ENCODE peak calls at places on chromosome 2, in six cellular contexts. Z is thoracic aorta, T is AG04450, D is AG10803, J is nephron progenitor cell, U is upper lobe of right lung. F is an unnamed sample.

GRCh38 chr2:239774933-239775622 is 250.1 kb downstream of the NDUFA10 start:
- DNase-seq in T (no peak), D (no peak), U (no peak), Z (no peak), J (no peak), F (peak)

GRCh38 chr2:120810639-120811038 is 75.0 kb downstream of the GLI2 start:
- DNase-seq in D (no peak), U (no peak), T (no peak), Z (no peak), J (no peak), F (no peak)

GRCh38 chr2:10370390-10370789 is 67.7 kb downstream of the HPCAL1 start:
- DNase-seq in T (no peak), Z (no peak), J (no peak), D (no peak), U (no peak), F (no peak)

GRCh38 chr2:148455791-148456190 is 188.8 kb upstream of the EPC2 start:
- DNase-seq in D (no peak), Z (no peak), U (no peak), J (no peak), T (no peak), F (no peak)

GRCh38 chr2:47089083-47089464 is 66.0 kb downstream of the STPG4 start:
- DNase-seq in Z (no peak), U (no peak), T (no peak), D (no peak), J (no peak), F (no peak)

GRCh38 chr2:223973606-223974005 is 16.3 kb downstream of the MRPL44 start:
- DNase-seq in J (no peak), T (no peak), D (no peak), U (no peak), Z (no peak), F (no peak)

GRCh38 chr2:68646303-68646702 is 2.9 kb downstream of the PROKR1 start:
- DNase-seq in Z (no peak), U (no peak), J (no peak), T (no peak), D (no peak), F (no peak)

GRCh38 chr2:68282814-68283812 is 30.8 kb upstream of the PPP3R1 start:
- DNase-seq in U (no peak), Z (no peak), J (no peak), T (no peak), D (peak), F (no peak)

GRCh38 chr2:45888641-45889040 is 237.2 kb downstream of the PRKCE start:
- DNase-seq in Z (no peak), J (no peak), T (no peak), U (no peak), D (no peak), F (no peak)

GRCh38 chr2:133173224-133173623 is 395.0 kb downstream of the NCKAP5 start:
- DNase-seq in Z (no peak), T (no peak), J (no peak), U (no peak), D (no peak), F (no peak)

GRCh38 chr2:37367984-37368383 is 23.6 kb downstream of the QPCT start:
- DNase-seq in U (no peak), D (no peak), Z (no peak), T (no peak), J (no peak), F (no peak)

GRCh38 chr2:219460424-219460926 is 25.8 kb downstream of the SPEG start:
- DNase-seq in D (peak), Z (peak), U (no peak), T (peak), J (peak), F (no peak)

GRCh38 chr2:220811952-220812570 is 760.0 kb downstream of the EPHA4 start:
- DNase-seq in J (no peak), Z (no peak), U (no peak), T (no peak), D (no peak), F (no peak)

GRCh38 chr2:68059769-68060525 is 2.9 kb downstream of the C1D start:
- DNase-seq in J (no peak), T (no peak), D (peak), Z (no peak), U (no peak), F (no peak)

GRCh38 chr2:213125646-213126347 is 25.6 kb downstream of the IKZF2 start:
- DNase-seq in J (no peak), D (no peak), U (no peak), T (no peak), Z (no peak), F (no peak)

GRCh38 chr2:239208470-239209180 is 192.2 kb downstream of the HDAC4 start:
- DNase-seq in T (no peak), J (no peak), U (no peak), Z (no peak), D (no peak), F (peak)

GRCh38 chr2:11507517-11507916 is 26.3 kb upstream of the GREB1 start:
- DNase-seq in T (no peak), U (no peak), J (no peak), Z (no peak), D (no peak), F (no peak)

GRCh38 chr2:241970711-241971110 is 101.2 kb downstream of the RTP5 start:
- DNase-seq in J (no peak), U (no peak), D (no peak), T (no peak), Z (no peak), F (no peak)

GRCh38 chr2:28348149-28348567 is 44.5 kb upstream of the FOSL2 start:
- DNase-seq in T (no peak), U (peak), J (no peak), Z (no peak), D (no peak), F (no peak)

GRCh38 chr2:145091011-145091744 is 571.3 kb upstream of the ZEB2 start:
- DNase-seq in J (no peak), T (no peak), Z (no peak), U (no peak), D (peak), F (no peak)

GRCh38 chr2:218218409-218219185 is 1.6 kb downstream of the ARPC2 start:
- DNase-seq in T (no peak), U (no peak), Z (no peak), D (no peak), J (no peak), F (no peak)

GRCh38 chr2:105055613-105056012 is 17.7 kb downstream of the MRPS9 start:
- DNase-seq in T (no peak), U (no peak), D (no peak), J (no peak), Z (no peak), F (no peak)

GRCh38 chr2:7084601-7085000 is 167.4 kb downstream of the RNF144A start:
- DNase-seq in J (no peak), D (no peak), T (no peak), Z (no peak), U (no peak), F (no peak)

GRCh38 chr2:10385501-10385900 is 62.6 kb downstream of the ODC1 start:
- DNase-seq in T (no peak), U (no peak), D (peak), Z (no peak), J (no peak), F (no peak)

GRCh38 chr2:242047963-242048362 is 178.4 kb downstream of the RTP5 start:
- DNase-seq in Z (no peak), D (no peak), U (no peak), J (no peak), T (no peak), F (no peak)

GRCh38 chr2:215002500-215002899 is 135.9 kb downstream of the ABCA12 start:
- DNase-seq in Z (no peak), D (peak), T (peak), U (no peak), J (peak), F (no peak)

GRCh38 chr2:7007846-7008741 is 90.9 kb downstream of the RNF144A start:
- DNase-seq in D (peak), Z (no peak), T (no peak), U (peak), J (no peak), F (peak)

GRCh38 chr2:234996041-234996440 is 44.2 kb downstream of the SH3BP4 start:
- DNase-seq in D (no peak), T (no peak), U (no peak), J (no peak), Z (no peak), F (no peak)

GRCh38 chr2:106157416-106157815 is 36.7 kb downstream of the UXS1 start:
- DNase-seq in T (no peak), D (no peak), U (no peak), Z (no peak), J (no peak), F (no peak)

GRCh38 chr2:239180526-239181073 is 220.2 kb downstream of the HDAC4 start:
- DNase-seq in Z (no peak), J (no peak), T (no peak), U (peak), D (no peak), F (peak)

GRCh38 chr2:185857676-185858075 is 119.1 kb downstream of the FSIP2 start:
- DNase-seq in D (no peak), Z (no peak), T (no peak), U (no peak), J (no peak), F (no peak)

GRCh38 chr2:44768438-44769236 is 172.9 kb upstream of the SIX3 start:
- DNase-seq in J (peak), T (no peak), U (no peak), Z (no peak), D (no peak), F (no peak)

GRCh38 chr2:134407154-134407890 is 153.4 kb downstream of the MGAT5 start:
- DNase-seq in J (no peak), T (no peak), U (no peak), D (no peak), Z (no peak), F (no peak)

GRCh38 chr2:33354981-33355380 is 121.5 kb upstream of the RASGRP3 start:
- DNase-seq in U (no peak), Z (no peak), D (peak), J (no peak), T (no peak), F (no peak)

GRCh38 chr2:112194480-112194879 is 56.3 kb downstream of the FBLN7 start:
- DNase-seq in Z (no peak), U (no peak), J (no peak), D (no peak), T (no peak), F (no peak)
- TF ChIP-seq CTCF in Z (no peak), U (no peak), J (no peak), D (no peak), T (no peak), F (no peak)

DNA sequence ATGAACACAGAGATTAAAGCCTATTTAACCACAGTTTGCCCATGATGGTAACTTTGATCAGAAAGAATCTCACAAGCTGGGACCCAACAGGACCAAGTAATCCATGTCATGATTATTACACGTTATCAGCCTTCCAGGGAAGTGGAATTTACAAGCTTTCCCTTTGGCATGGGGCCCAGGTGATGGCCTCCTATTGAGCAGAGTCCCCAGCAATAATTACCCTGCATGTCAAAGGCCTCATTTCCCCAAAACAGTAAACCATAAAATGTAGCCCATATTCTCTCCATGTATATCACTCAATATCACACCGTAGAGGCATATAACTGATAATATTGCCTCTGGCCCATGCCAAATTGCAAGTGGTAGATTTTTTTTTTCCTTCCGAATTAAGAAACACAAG is 38.9 kb downstream of the PRKRA start:
- DNase-seq in D (no peak), T (no peak), U (no peak), J (no peak), Z (no peak), F (no peak)
- TF ChIP-seq CTCF in D (no peak), T (no peak), U (no peak), J (no peak), Z (no peak), F (no peak)

GRCh38 chr2:183610724-183611123 is 486.5 kb downstream of the NUP35 start:
- DNase-seq in J (no peak), Z (no peak), D (no peak), T (no peak), U (no peak), F (no peak)
- TF ChIP-seq CTCF in J (peak), Z (no peak), D (no peak), T (no peak), U (no peak), F (no peak)

DNA sequence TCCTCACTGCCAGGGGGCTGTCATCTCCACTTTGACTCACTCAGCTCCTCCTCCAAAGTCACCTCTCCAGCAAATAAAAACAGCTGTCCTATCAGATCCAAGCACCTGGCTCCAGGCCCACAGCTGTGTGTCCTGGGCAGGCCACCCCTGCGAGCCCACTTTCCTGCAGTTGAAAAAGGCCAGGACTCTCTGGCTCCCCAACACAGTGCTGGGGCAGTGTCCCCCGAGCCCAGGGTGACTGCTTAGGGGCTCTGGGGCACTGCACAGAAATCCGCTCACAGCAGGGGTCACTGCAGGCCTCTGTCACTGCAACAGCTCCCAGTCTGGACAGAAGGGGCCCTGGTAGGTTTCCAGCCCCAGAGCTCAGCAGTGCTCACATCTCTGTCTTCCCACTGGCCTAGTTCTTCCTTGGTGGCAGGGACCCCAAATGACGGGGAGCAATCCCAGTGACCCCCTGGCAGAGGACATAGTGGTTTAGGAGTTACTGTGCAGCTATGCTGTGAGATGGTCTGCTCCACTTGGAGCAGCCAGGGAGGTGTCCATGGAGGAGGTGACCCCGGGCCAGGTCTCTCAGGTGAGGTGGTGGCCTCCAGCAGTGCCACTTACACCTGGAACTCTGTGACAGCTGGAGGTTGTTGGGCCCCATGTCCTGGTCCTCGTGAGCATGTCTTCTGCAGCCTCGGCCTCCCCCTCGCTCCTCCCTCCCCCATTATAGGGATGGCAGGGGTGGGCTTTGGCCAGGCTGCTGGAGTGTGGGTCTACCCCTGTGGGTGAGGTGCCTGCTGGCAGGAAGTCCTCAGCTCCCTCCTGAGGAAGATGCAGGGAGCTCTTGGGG is 35.5 kb downstream of the HS6ST1 start:
- DNase-seq in Z (no peak), U (peak), T (no peak), D (no peak), J (no peak), F (no peak)
- TF ChIP-seq CTCF in Z (no peak), U (peak), T (no peak), D (peak), J (no peak), F (no peak)

GRCh38 chr2:138677179-138677578 is 103.0 kb downstream of the NXPH2 start:
- DNase-seq in J (no peak), D (no peak), Z (no peak), T (no peak), U (no peak), F (no peak)
- TF ChIP-seq CTCF in J (no peak), D (no peak), Z (no peak), T (no peak), U (no peak), F (no peak)

GRCh38 chr2:135783416-135783815 is 41.8 kb downstream of the UBXN4 start:
- DNase-seq in U (no peak), T (no peak), D (no peak), J (no peak), Z (no peak), F (no peak)

GRCh38 chr2:135790423-135790822 is 46.6 kb downstream of the LCT start:
- DNase-seq in J (no peak), Z (no peak), T (no peak), D (no peak), U (no peak), F (no peak)

GRCh38 chr2:135782231-135782630 is 40.6 kb downstream of the UBXN4 start:
- DNase-seq in J (no peak), Z (no peak), D (no peak), T (no peak), U (no peak), F (no peak)

DNA sequence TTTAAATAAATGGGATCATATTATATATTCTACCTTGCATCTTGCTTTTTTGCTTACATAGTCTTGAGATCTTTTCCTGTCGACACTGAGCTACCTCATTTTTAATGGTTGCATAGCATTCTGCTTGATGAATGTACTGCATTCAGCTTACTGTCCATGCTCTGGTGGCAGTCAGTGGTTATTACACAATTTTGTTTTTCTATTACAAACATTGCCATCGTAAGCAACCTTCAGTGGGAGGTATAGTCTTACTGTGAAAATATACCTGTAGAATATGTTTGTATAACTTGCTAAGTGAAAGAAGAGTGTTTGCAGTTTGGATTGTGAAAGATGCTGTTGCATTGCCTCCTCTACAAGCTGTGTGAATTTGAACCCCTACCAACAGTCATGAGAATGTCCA is 43.4 kb downstream of the UBXN4 start:
- DNase-seq in Z (no peak), J (no peak), D (no peak), T (no peak), U (no peak), F (no peak)
- TF ChIP-seq CTCF in Z (no peak), J (peak), D (no peak), T (peak), U (peak), F (peak)

DNA sequence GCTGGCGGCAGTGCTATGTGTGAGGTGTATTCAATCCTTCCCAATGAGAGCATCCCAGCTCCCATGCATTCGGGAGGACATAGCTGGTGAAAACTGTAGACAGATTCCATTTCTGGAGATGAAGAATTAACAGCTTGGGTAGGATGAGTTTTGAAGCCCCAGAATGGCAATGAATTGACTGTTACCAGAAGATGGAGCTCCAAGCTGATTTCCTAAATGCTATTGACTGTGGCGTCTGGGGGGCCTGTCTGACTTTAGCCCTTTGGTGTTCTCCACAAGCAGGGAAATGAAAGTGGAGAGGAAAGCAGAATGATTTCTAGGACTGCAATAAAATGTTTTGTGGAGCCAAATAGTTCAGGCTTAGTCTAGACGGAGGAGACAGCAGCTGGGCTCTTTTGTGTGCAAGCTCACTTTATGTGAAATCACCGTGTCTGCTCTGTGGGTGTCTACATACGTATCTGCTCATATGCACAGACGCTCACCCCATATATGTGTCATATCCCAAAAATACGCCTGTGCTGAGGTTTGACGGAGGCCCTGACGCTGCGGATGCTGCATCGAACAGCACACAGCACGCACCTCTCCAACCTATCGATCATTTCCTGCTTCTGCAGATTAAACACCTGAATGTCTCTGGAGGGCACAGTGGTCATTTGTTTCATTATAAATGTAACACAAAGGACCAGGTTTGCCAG is 166.4 kb upstream of the PXDN start:
- DNase-seq in D (no peak), T (no peak), J (no peak), Z (no peak), U (no peak), F (no peak)
- TF ChIP-seq CTCF in D (peak), T (no peak), J (no peak), Z (no peak), U (peak), F (no peak)

GRCh38 chr2:43227830-43228280 is 1.4 kb upstream of the ZFP36L2 start:
- DNase-seq in Z (no peak), D (no peak), T (no peak), J (no peak), U (no peak), F (peak)
- TF ChIP-seq CTCF in Z (no peak), D (peak), T (peak), J (peak), U (no peak), F (no peak)

GRCh38 chr2:96739633-96740428 is at the start of gene LMAN2L:
- DNase-seq in J (peak), U (peak), T (peak), D (peak), Z (peak), F (peak)
- TF ChIP-seq CTCF in J (no peak), U (no peak), T (peak), D (no peak), Z (no peak), F (no peak)

F was measured in CD14-positive monocyte.